ENCODE peak calls at places on chromosome 13, in eight cellular contexts. H, G, C, N, Y, J, L and T are unnamed samples.

GRCh38 chr13:21675095-21676007 is 4.5 kb downstream of the FGF9 start:
- DNase-seq in G (peak), N (peak), C (peak), L (peak), J (no peak), Y (peak), H (peak), T (peak)

GRCh38 chr13:76148374-76148773 is 512.2 kb downstream of the LMO7 start:
- DNase-seq in L (no peak), G (no peak), H (no peak), J (no peak), Y (no peak), C (no peak), N (no peak), T (no peak)

GRCh38 chr13:37651371-37651770 is 52.8 kb upstream of the POSTN start:
- DNase-seq in N (no peak), J (no peak), Y (no peak), L (no peak), H (no peak), C (no peak), G (no peak), T (no peak)

GRCh38 chr13:65592757-65593156 is 1637.4 kb downstream of the PCDH9 start:
- DNase-seq in G (no peak), C (no peak), L (no peak), J (peak), N (no peak), Y (no peak), H (no peak), T (no peak)

GRCh38 chr13:113602291-113602970 is 17.9 kb downstream of the TFDP1 start:
- DNase-seq in J (no peak), H (no peak), N (no peak), G (peak), C (no peak), L (peak), Y (no peak), T (no peak)

GRCh38 chr13:102721800-102722231 is 27.0 kb upstream of the METTL21C start:
- DNase-seq in N (no peak), G (peak), C (no peak), L (no peak), J (peak), Y (no peak), H (peak), T (no peak)

GRCh38 chr13:40024578-40024952 is 369.1 kb downstream of the COG6 start:
- DNase-seq in H (no peak), Y (no peak), J (no peak), L (no peak), G (no peak), N (no peak), C (no peak), T (no peak)

GRCh38 chr13:100212904-100213538 is 124.1 kb downstream of the PCCA start:
- DNase-seq in L (no peak), H (no peak), Y (no peak), G (no peak), C (no peak), J (no peak), N (no peak), T (no peak)

GRCh38 chr13:52711277-52711676 is 28.3 kb downstream of the CNMD start:
- DNase-seq in J (no peak), L (no peak), N (no peak), Y (no peak), C (no peak), G (no peak), H (no peak), T (no peak)

GRCh38 chr13:72875233-72875632 is 93.3 kb downstream of the PIBF1 start:
- DNase-seq in H (no peak), L (no peak), C (no peak), N (no peak), J (no peak), G (no peak), Y (no peak), T (no peak)

GRCh38 chr13:110334841-110335490 is 27.9 kb downstream of the COL4A2 start:
- DNase-seq in J (no peak), G (no peak), Y (no peak), N (no peak), C (peak), H (no peak), L (no peak), T (no peak)

GRCh38 chr13:71714802-71715375 is 152.1 kb downstream of the DACH1 start:
- DNase-seq in C (no peak), Y (no peak), L (no peak), J (no peak), N (no peak), H (no peak), G (no peak), T (no peak)

GRCh38 chr13:75566658-75567057 is 17.1 kb downstream of the UCHL3 start:
- DNase-seq in H (no peak), J (peak), C (no peak), G (no peak), L (no peak), Y (no peak), N (no peak), T (no peak)

GRCh38 chr13:47135800-47136658 is 239.2 kb upstream of the HTR2A start:
- DNase-seq in J (no peak), G (no peak), H (no peak), C (no peak), Y (no peak), N (peak), L (no peak), T (no peak)

GRCh38 chr13:40644838-40645620 is 21.4 kb downstream of the FOXO1 start:
- DNase-seq in H (no peak), Y (no peak), L (no peak), N (no peak), J (no peak), G (no peak), C (no peak), T (no peak)

GRCh38 chr13:54373211-54373610 is 1344.6 kb downstream of the OLFM4 start:
- DNase-seq in J (no peak), H (no peak), N (no peak), Y (no peak), C (no peak), L (no peak), G (no peak), T (no peak)

GRCh38 chr13:105846923-105847322 is 688.5 kb downstream of the EFNB2 start:
- DNase-seq in N (no peak), G (no peak), L (no peak), C (no peak), J (no peak), Y (no peak), H (no peak), T (no peak)

GRCh38 chr13:30388401-30389283 is 33.7 kb upstream of the UBE2L5 start:
- DNase-seq in N (no peak), G (peak), J (peak), H (no peak), L (no peak), C (peak), Y (no peak), T (no peak)

GRCh38 chr13:26019881-26020535 is 31.8 kb downstream of the SHISA2 start:
- DNase-seq in J (peak), Y (no peak), L (no peak), C (no peak), H (no peak), G (no peak), N (no peak), T (peak)

GRCh38 chr13:27791901-27792392 is 336 bp upstream of the GSX1 start:
- DNase-seq in Y (no peak), N (no peak), C (no peak), L (no peak), H (no peak), G (no peak), J (no peak), T (no peak)

GRCh38 chr13:99982021-99982740 is 597 bp downstream of the ZIC2 start:
- DNase-seq in J (no peak), G (peak), C (peak), Y (no peak), N (no peak), L (no peak), H (peak), T (no peak)

GRCh38 chr13:100633461-100633860 is 41.1 kb downstream of the TMTC4 start:
- DNase-seq in N (no peak), L (no peak), C (no peak), J (peak), Y (no peak), G (no peak), H (no peak), T (no peak)

GRCh38 chr13:89695343-89696257 is 1651.9 kb upstream of the MIR17HG start:
- DNase-seq in J (peak), G (no peak), L (no peak), H (peak), Y (peak), C (no peak), N (peak), T (peak)
- TF ChIP-seq CTCF in J (no peak), G (peak), L (peak), H (peak), Y (no peak), C (no peak), N (peak), T (no peak)

GRCh38 chr13:62360609-62361008 is 945.0 kb upstream of the PCDH20 start:
- DNase-seq in N (no peak), J (no peak), H (no peak), C (no peak), L (no peak), Y (no peak), G (no peak), T (no peak)

GRCh38 chr13:62358646-62358932 is 942.9 kb upstream of the PCDH20 start:
- DNase-seq in C (no peak), H (no peak), N (no peak), Y (no peak), J (no peak), L (no peak), G (no peak), T (no peak)

GRCh38 chr13:62356977-62357376 is 941.3 kb upstream of the PCDH20 start:
- DNase-seq in G (no peak), L (no peak), Y (no peak), C (no peak), N (no peak), J (no peak), H (no peak), T (no peak)

GRCh38 chr13:62357887-62358645 is 942.4 kb upstream of the PCDH20 start:
- DNase-seq in N (no peak), C (no peak), H (peak), G (no peak), L (no peak), J (peak), Y (no peak), T (peak)
- TF ChIP-seq CTCF in N (no peak), C (no peak), H (peak), G (no peak), L (no peak), J (no peak), Y (no peak), T (no peak)

DNA sequence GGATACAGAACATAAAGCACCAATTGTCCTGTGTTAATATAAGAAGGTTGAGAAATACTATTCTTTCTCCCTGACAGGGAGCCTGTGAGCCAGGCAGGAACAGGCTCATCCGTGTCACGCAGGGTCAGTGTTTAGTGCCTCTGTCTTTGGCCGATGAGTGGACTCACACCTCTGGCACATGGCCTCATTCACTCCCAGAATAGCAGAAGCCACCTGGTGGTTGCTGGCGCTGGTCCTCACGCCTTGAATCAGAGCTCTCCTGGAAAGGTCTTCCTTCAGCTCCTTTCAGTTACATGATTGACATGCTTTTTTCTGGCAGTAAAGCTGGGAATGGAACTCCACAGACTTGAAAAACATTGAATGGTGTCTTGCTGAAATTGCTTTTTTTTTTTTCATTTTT is 28.1 kb upstream of the SIAH3 start:
- DNase-seq in Y (peak), C (no peak), J (no peak), G (peak), H (peak), L (no peak), N (peak), T (peak)
- TF ChIP-seq CTCF in Y (no peak), C (no peak), J (no peak), G (peak), H (peak), L (no peak), N (no peak), T (peak)

DNA sequence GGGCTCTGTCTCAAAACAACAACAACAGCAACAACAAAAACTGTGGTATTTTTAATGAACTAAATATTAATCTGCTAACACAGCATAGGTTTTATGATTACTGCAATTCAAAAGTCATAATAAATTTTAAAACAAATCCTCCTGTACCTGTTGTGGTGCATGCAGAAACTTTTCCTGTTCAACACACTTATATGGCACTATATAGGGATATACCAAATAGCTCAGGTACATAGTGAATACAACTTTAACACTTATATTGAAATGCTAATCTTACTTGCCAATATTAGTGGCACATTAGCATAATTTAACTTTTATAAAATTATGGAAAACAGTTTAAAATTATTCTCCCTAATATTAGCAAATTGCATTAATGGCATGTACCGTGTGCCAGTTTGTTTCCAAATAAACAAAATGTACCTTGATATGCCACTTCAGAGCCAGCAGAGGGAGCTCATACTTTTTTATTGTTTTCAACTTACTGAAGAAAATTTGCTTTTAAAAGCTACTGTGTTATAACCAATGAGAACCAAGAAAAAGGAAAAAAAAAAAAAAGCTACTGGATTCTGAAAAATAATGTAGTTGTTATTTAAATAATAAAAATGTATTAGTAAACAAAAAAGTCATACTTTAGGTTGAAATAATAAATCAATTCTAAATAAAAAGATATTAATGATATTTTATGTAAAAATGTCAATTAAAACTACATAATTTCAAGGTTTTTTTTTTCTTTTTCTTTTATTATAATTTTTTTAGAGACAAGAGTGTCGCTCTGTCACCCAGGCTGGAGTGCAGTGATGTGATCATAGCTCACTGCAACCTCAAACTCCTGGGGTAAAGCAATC is 18.0 kb upstream of the RBM26 start:
- DNase-seq in L (no peak), C (no peak), Y (no peak), J (peak), G (no peak), H (peak), N (no peak), T (no peak)
- TF ChIP-seq CTCF in L (peak), C (peak), Y (peak), J (peak), G (peak), H (peak), N (no peak), T (no peak)

GRCh38 chr13:48303331-48304131 is at the start of gene RB1:
- DNase-seq in L (peak), G (peak), N (peak), C (peak), J (peak), Y (peak), H (peak), T (peak)
- TF ChIP-seq CTCF in L (no peak), G (no peak), N (no peak), C (peak), J (no peak), Y (no peak), H (no peak), T (no peak)